ENCODE peak calls at places on chromosomes 6 and 20, in seven cellular contexts. C is GM12878, P is HCT116, N is K562, H is HepG2, V is SK-N-SH, O is H1. M is an unnamed sample.

GRCh38 chr6:115004204-115004603 is 661.4 kb upstream of the HS3ST5 start:
- DNase-seq in C (no peak), P (no peak), N (no peak), H (no peak), V (no peak), O (no peak), M (no peak)

GRCh38 chr6:170124836-170125235 is 166.0 kb downstream of the DLL1 start:
- DNase-seq in C (no peak), P (no peak), N (no peak), H (no peak), V (no peak), O (no peak), M (peak)

GRCh38 chr20:6231551-6231950 is 108.7 kb upstream of the FERMT1 start:
- DNase-seq in C (no peak), P (no peak), N (no peak), H (no peak), V (no peak), O (no peak), M (no peak)

GRCh38 chr6:138403324-138403800 is 661 bp upstream of the HEBP2 start:
- DNase-seq in C (no peak), P (no peak), N (peak), H (no peak), V (peak), O (no peak), M (no peak)

GRCh38 chr20:20664795-20665194 is 47.6 kb downstream of the RALGAPA2 start:
- DNase-seq in C (no peak), P (peak), N (no peak), H (peak), V (peak), O (no peak), M (peak)

GRCh38 chr6:170106906-170107525 is 183.9 kb downstream of the DLL1 start:
- DNase-seq in C (no peak), P (no peak), N (no peak), H (no peak), V (peak), O (no peak), M (no peak)

GRCh38 chr6:36642913-36643817 is 35.3 kb upstream of the CDKN1A start:
- DNase-seq in C (no peak), P (no peak), N (no peak), H (peak), V (no peak), O (no peak), M (peak)

GRCh38 chr6:141388666-141389065 is 744.1 kb upstream of the GJE1 start:
- DNase-seq in C (no peak), P (no peak), N (no peak), H (no peak), V (no peak), O (peak), M (no peak)

GRCh38 chr6:162899148-162899547 is 171.4 kb downstream of the PACRG start:
- DNase-seq in C (no peak), P (no peak), N (no peak), H (no peak), V (no peak), O (no peak), M (peak)

GRCh38 chr20:37486186-37486999 is 34.7 kb upstream of the NNAT start:
- DNase-seq in C (no peak), P (no peak), N (no peak), H (no peak), V (no peak), O (no peak), M (no peak)

GRCh38 chr6:93124226-93124625 is 295.1 kb downstream of the EPHA7 start:
- DNase-seq in C (no peak), P (no peak), N (no peak), H (peak), V (no peak), O (no peak), M (no peak)

GRCh38 chr6:130093546-130093945 is 75.2 kb downstream of the L3MBTL3 start:
- DNase-seq in C (no peak), P (no peak), N (no peak), H (no peak), V (no peak), O (no peak), M (no peak)

GRCh38 chr6:155040946-155041345 is 45.8 kb downstream of the TIAM2 start:
- DNase-seq in C (no peak), P (no peak), N (no peak), H (no peak), V (no peak), O (no peak), M (no peak)

GRCh38 chr6:138545621-138545980 is 46.3 kb upstream of the NHSL1 start:
- DNase-seq in C (no peak), P (no peak), N (no peak), H (no peak), V (no peak), O (no peak), M (no peak)

GRCh38 chr6:143110572-143110971 is 49.9 kb downstream of the AIG1 start:
- DNase-seq in C (no peak), P (no peak), N (no peak), H (no peak), V (no peak), O (no peak), M (no peak)

GRCh38 chr6:10413850-10414765 is 766 bp downstream of the TFAP2A start:
- DNase-seq in C (no peak), P (no peak), N (no peak), H (no peak), V (no peak), O (no peak), M (peak)

GRCh38 chr6:43993881-43994523 is 133.2 kb downstream of the MRPL14 start:
- DNase-seq in C (no peak), P (no peak), N (no peak), H (no peak), V (no peak), O (no peak), M (no peak)

GRCh38 chr20:45419188-45420091 is 3.5 kb downstream of the PIGT start:
- DNase-seq in C (peak), P (no peak), N (no peak), H (peak), V (no peak), O (no peak), M (peak)

GRCh38 chr6:41535766-41536165 is 10.4 kb upstream of the FOXP4 start:
- DNase-seq in C (no peak), P (no peak), N (no peak), H (no peak), V (no peak), O (no peak), M (peak)

GRCh38 chr20:58111340-58112016 is 117.0 kb downstream of the ANKRD60 start:
- DNase-seq in C (no peak), P (no peak), N (no peak), H (no peak), V (no peak), O (no peak), M (no peak)

GRCh38 chr6:143746202-143747119 is 68.7 kb downstream of the PHACTR2 start:
- DNase-seq in C (no peak), P (no peak), N (no peak), H (peak), V (no peak), O (peak), M (peak)

GRCh38 chr6:113411006-113411405 is 446.1 kb upstream of the MARCKS start:
- DNase-seq in C (no peak), P (no peak), N (no peak), H (peak), V (no peak), O (no peak), M (no peak)
- TF ChIP-seq JUND in C (no peak), P (no peak), N (no peak), H (no peak), V (no peak), O (no peak), M (no peak)

DNA sequence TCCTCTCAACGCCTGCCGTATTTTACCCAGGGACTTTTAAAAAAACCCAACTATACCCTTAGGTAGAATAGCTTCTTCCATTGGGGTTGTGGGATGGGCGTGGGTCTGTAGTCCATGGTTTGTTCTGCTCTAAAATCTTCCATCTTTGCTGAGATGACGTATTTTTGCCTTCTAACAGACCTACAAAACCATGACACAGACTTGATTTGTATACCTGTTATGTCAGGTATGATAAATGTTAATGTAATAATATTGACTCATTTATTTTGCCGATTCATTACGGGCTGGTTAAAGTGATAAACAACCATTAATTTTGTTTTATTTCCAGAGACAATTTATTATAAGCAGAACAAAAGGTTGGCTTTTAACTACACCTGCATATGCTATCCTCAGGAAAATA is 48.7 kb downstream of the UST start:
- DNase-seq in C (no peak), P (no peak), N (no peak), H (no peak), V (no peak), O (no peak), M (no peak)
- TF ChIP-seq JUND in C (no peak), P (no peak), N (no peak), H (no peak), V (no peak), O (no peak), M (no peak)

DNA sequence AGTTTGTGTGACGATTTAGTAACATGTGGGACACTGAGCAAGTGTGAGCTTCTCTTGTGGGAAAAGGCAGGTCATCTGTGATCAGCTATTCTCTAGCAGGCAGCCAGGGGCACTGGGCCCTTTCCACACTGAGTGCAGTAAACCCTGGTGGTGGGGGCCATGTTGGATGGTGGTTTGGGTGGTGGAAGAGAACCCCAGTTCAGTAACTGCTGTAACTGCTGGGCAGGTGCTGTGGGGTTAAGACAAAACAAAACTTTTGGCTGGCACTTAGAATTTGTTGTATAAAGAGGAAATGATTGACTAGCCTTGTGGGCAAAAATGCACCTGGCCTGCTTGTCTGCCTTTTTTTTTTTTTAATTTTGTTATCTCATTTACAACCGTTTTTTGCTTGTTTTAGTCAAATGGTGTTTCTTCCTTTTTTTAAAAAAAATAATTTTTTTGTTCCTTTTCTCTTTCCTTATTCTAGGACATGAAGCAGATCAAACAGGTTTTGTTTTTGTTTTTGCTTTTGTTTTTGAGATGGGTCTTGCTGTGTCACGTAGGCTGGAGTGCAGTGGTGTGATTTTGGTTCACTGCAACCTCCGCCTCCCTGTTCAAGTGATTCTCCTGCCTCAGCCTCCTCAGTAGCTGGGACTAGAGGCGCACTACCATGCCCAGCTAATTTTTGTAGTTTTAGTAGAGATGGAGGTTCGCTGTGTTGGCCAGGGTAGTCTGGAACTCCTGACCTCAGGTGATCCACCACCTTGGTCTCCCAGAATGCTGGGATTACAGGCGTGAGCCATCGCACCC is 59.8 kb downstream of the IGF2R start:
- DNase-seq in C (no peak), P (no peak), N (no peak), H (no peak), V (no peak), O (no peak), M (no peak)
- TF ChIP-seq JUND in C (no peak), P (no peak), N (no peak), H (no peak), V (no peak), O (no peak), M (no peak)

GRCh38 chr20:4162766-4163165 is 147.4 kb upstream of the RNF24 start:
- DNase-seq in C (no peak), P (no peak), N (no peak), H (no peak), V (no peak), O (no peak), M (no peak)

GRCh38 chr20:4164246-4164645 is 148.9 kb upstream of the RNF24 start:
- DNase-seq in C (no peak), P (no peak), N (no peak), H (no peak), V (no peak), O (no peak), M (no peak)

GRCh38 chr20:4160761-4161305 is 145.5 kb upstream of the RNF24 start:
- DNase-seq in C (no peak), P (no peak), N (no peak), H (peak), V (no peak), O (no peak), M (no peak)

GRCh38 chr20:4159765-4160490 is 144.6 kb upstream of the RNF24 start:
- DNase-seq in C (no peak), P (no peak), N (no peak), H (no peak), V (no peak), O (no peak), M (no peak)

DNA sequence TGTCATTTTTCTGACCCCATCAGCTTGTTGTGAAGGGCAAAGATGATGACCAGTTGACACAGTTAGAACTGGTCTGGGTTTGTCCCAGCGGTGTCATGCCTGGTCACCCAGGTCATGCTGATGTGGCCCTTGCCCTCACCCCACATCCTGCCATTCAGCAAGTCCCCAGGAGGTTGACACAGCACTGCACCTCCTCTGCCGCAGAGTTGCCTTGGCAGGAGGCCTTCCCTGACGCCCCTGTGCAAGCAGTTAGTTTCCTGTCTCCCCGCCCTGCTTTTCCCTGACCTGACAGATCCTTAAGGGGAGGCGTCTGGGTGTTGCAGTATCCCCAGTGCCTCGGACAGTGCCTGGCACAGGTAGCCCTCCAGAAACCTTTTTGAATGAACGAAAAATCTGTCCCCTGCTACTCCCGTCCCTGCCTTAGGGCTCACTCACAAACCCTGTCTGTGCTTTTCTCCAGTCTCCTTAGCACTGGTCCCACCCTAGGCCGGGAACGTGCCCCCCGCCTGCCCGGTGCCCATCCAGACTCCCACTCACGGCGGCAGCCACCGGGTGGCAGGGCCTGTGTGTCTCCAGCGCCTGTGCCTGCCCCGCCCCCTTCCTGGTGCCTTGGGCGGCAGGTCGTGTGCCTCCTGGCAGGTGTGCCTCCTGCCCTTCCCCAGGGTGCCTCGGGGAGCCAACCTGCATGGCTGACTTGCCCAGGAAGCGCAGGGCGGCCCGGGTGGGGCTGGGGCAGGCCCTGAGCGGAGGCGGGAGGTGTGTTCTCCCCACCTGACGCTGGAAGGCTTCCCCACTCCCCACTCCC is 146.3 kb upstream of the RNF24 start:
- DNase-seq in C (peak), P (no peak), N (no peak), H (peak), V (no peak), O (no peak), M (no peak)
- TF ChIP-seq JUND in C (no peak), P (no peak), N (no peak), H (no peak), V (no peak), O (no peak), M (no peak)

GRCh38 chr6:97632392-97632791 is 349.4 kb upstream of the MMS22L start:
- DNase-seq in C (no peak), P (no peak), N (no peak), H (no peak), V (no peak), O (no peak), M (no peak)

GRCh38 chr6:97630592-97630991 is 347.6 kb upstream of the MMS22L start:
- DNase-seq in C (no peak), P (no peak), N (no peak), H (no peak), V (no peak), O (no peak), M (no peak)

GRCh38 chr6:97621111-97621510 is 338.1 kb upstream of the MMS22L start:
- DNase-seq in C (no peak), P (no peak), N (no peak), H (no peak), V (no peak), O (no peak), M (no peak)

GRCh38 chr6:97626586-97627441 is 343.8 kb upstream of the MMS22L start:
- DNase-seq in C (no peak), P (no peak), N (no peak), H (no peak), V (no peak), O (no peak), M (peak)
- TF ChIP-seq JUND in C (no peak), P (no peak), N (no peak), H (no peak), V (no peak), O (no peak), M (no peak)